ENCODE peak calls at places on chromosome 10, in nine cellular contexts. B, C, Z, M, W, T, G, P and D are unnamed samples.

GRCh38 chr10:10782603-10783002 is 235.1 kb upstream of the CELF2 start:
- DNase-seq in B (no peak), C (no peak), Z (no peak), M (peak), W (no peak), T (no peak), G (no peak), P (no peak), D (peak)

GRCh38 chr10:83214178-83214577 is 925.1 kb upstream of the GHITM start:
- DNase-seq in B (no peak), C (no peak), Z (no peak), M (no peak), W (no peak), T (no peak), G (no peak), P (no peak), D (no peak)

GRCh38 chr10:72124984-72125383 is 36.6 kb upstream of the SPOCK2 start:
- DNase-seq in B (no peak), C (no peak), Z (no peak), M (no peak), W (no peak), T (no peak), G (no peak), P (no peak), D (no peak)

GRCh38 chr10:12730809-12731519 is 270.5 kb downstream of the CCDC3 start:
- DNase-seq in B (no peak), C (no peak), Z (no peak), M (no peak), W (no peak), T (no peak), G (no peak), P (no peak), D (peak)

GRCh38 chr10:75375828-75376227 is 25.7 kb downstream of the ZNF503 start:
- DNase-seq in B (no peak), C (no peak), Z (no peak), M (no peak), W (no peak), T (no peak), G (no peak), P (no peak), D (no peak)

GRCh38 chr10:32190890-32191491 is 134.8 kb upstream of the KIF5B start:
- DNase-seq in B (peak), C (no peak), Z (no peak), M (no peak), W (peak), T (no peak), G (no peak), P (no peak), D (peak)

GRCh38 chr10:100805543-100806355 is 60.4 kb downstream of the PAX2 start:
- DNase-seq in B (no peak), C (no peak), Z (no peak), M (no peak), W (no peak), T (peak), G (no peak), P (no peak), D (no peak)

GRCh38 chr10:103986360-103986759 is 19.4 kb downstream of the SLK start:
- DNase-seq in B (no peak), C (no peak), Z (no peak), M (no peak), W (no peak), T (no peak), G (no peak), P (no peak), D (no peak)

GRCh38 chr10:28246023-28246422 is 56.8 kb downstream of the MPP7 start:
- DNase-seq in B (no peak), C (no peak), Z (no peak), M (no peak), W (no peak), T (no peak), G (no peak), P (no peak), D (no peak)

GRCh38 chr10:101292194-101293006 is 61.6 kb upstream of the BTRC start:
- DNase-seq in B (no peak), C (peak), Z (no peak), M (no peak), W (peak), T (no peak), G (no peak), P (no peak), D (no peak)

GRCh38 chr10:133275683-133276092 is 980 bp downstream of the ADAM8 start:
- DNase-seq in B (no peak), C (no peak), Z (no peak), M (no peak), W (peak), T (no peak), G (no peak), P (no peak), D (no peak)

GRCh38 chr10:3898821-3899220 is 113.8 kb upstream of the KLF6 start:
- DNase-seq in B (peak), C (no peak), Z (no peak), M (no peak), W (no peak), T (no peak), G (no peak), P (no peak), D (no peak)

GRCh38 chr10:27742926-27743735 is 2.5 kb downstream of the MKX start:
- DNase-seq in B (no peak), C (peak), Z (peak), M (no peak), W (peak), T (peak), G (no peak), P (peak), D (no peak)

GRCh38 chr10:117214401-117214800 is 17.1 kb downstream of the KCNK18 start:
- DNase-seq in B (no peak), C (no peak), Z (no peak), M (peak), W (no peak), T (no peak), G (no peak), P (no peak), D (peak)

GRCh38 chr10:116557305-116557880 is 11.7 kb downstream of the PNLIP start:
- DNase-seq in B (no peak), C (no peak), Z (no peak), M (no peak), W (no peak), T (no peak), G (no peak), P (no peak), D (no peak)